ENCODE peak calls at places on chromosomes 12 and 14, in ten cellular contexts. Q is CD8-positive, alpha-beta T cell; M is fibroblast of mammary gland; K is AG09319; N is WTC11; A is HFFc6; T is lung; X is fibroblast of villous mesenchyme; F is testis; I is left ventricle myocardium inferior. B is an unnamed sample.

GRCh38 chr12:53616950-53617349 is 9.2 kb downstream of the ATF7 start:
- DNase-seq in Q (no peak), M (no peak), K (no peak), N (no peak), A (no peak), T (no peak), X (no peak), F (no peak), I (no peak), B (no peak)

GRCh38 chr14:95463173-95463901 is 53.1 kb downstream of the SYNE3 start:
- DNase-seq in Q (peak), M (no peak), K (no peak), N (no peak), A (no peak), T (no peak), X (no peak), F (no peak), I (no peak), B (no peak)

GRCh38 chr12:130712346-130713065 is 3.6 kb downstream of the RIMBP2 start:
- DNase-seq in Q (no peak), M (no peak), K (no peak), N (no peak), A (no peak), T (no peak), X (no peak), F (peak), I (no peak), B (no peak)

GRCh38 chr12:76158518-76159321 is 74.2 kb upstream of the NAP1L1 start:
- DNase-seq in Q (peak), M (peak), K (peak), N (peak), A (peak), T (peak), X (peak), F (peak), I (no peak), B (no peak)

GRCh38 chr14:30264161-30264560 is 294.8 kb upstream of the G2E3 start:
- DNase-seq in Q (no peak), M (no peak), K (no peak), N (no peak), A (no peak), T (no peak), X (no peak), F (no peak), I (no peak), B (no peak)

GRCh38 chr14:69247691-69248440 is 12.1 kb upstream of the GALNT16 start:
- DNase-seq in Q (no peak), M (peak), K (peak), N (no peak), A (peak), T (no peak), X (peak), F (peak), I (no peak), B (no peak)

GRCh38 chr12:124512667-124513296 is 54.6 kb downstream of the NCOR2 start:
- DNase-seq in Q (no peak), M (peak), K (peak), N (peak), A (peak), T (peak), X (peak), F (peak), I (peak), B (no peak)

GRCh38 chr14:24145700-24146621 is at the start of gene PSME2:
- DNase-seq in Q (no peak), M (no peak), K (no peak), N (no peak), A (peak), T (no peak), X (peak), F (no peak), I (no peak), B (no peak)

GRCh38 chr12:76529226-76529918 is 30.2 kb downstream of the OSBPL8 start:
- DNase-seq in Q (no peak), M (peak), K (no peak), N (no peak), A (no peak), T (no peak), X (peak), F (no peak), I (no peak), B (no peak)

GRCh38 chr12:20004951-20005350 is 363.4 kb upstream of the PDE3A start:
- DNase-seq in Q (no peak), M (no peak), K (no peak), N (no peak), A (no peak), T (no peak), X (peak), F (no peak), I (no peak), B (no peak)

GRCh38 chr12:1350055-1350933 is 244.1 kb downstream of the FBXL14 start:
- DNase-seq in Q (no peak), M (peak), K (peak), N (no peak), A (peak), T (no peak), X (peak), F (no peak), I (no peak), B (no peak)

GRCh38 chr12:111154180-111154579 is 214.7 kb downstream of the PHETA1 start:
- DNase-seq in Q (no peak), M (peak), K (no peak), N (no peak), A (no peak), T (no peak), X (no peak), F (no peak), I (no peak), B (no peak)

GRCh38 chr12:81077329-81077685 is 572 bp upstream of the ACSS3 start:
- DNase-seq in Q (no peak), M (peak), K (no peak), N (peak), A (no peak), T (peak), X (no peak), F (peak), I (peak), B (no peak)

GRCh38 chr14:91311284-91311662 is 66.8 kb upstream of the GPR68 start:
- DNase-seq in Q (peak), M (no peak), K (no peak), N (no peak), A (no peak), T (no peak), X (no peak), F (no peak), I (no peak), B (no peak)
- TF ChIP-seq CTCF in Q (no peak), M (no peak), K (no peak), N (no peak), A (no peak), T (no peak), X (no peak), F (no peak), I (no peak), B (no peak)

GRCh38 chr12:23221926-23222325 is 597.0 kb downstream of the ETNK1 start:
- DNase-seq in Q (no peak), M (no peak), K (no peak), N (no peak), A (no peak), T (no peak), X (no peak), F (no peak), I (no peak), B (no peak)
- TF ChIP-seq CTCF in Q (no peak), M (no peak), K (no peak), N (no peak), A (no peak), T (no peak), X (no peak), F (no peak), I (no peak), B (no peak)

DNA sequence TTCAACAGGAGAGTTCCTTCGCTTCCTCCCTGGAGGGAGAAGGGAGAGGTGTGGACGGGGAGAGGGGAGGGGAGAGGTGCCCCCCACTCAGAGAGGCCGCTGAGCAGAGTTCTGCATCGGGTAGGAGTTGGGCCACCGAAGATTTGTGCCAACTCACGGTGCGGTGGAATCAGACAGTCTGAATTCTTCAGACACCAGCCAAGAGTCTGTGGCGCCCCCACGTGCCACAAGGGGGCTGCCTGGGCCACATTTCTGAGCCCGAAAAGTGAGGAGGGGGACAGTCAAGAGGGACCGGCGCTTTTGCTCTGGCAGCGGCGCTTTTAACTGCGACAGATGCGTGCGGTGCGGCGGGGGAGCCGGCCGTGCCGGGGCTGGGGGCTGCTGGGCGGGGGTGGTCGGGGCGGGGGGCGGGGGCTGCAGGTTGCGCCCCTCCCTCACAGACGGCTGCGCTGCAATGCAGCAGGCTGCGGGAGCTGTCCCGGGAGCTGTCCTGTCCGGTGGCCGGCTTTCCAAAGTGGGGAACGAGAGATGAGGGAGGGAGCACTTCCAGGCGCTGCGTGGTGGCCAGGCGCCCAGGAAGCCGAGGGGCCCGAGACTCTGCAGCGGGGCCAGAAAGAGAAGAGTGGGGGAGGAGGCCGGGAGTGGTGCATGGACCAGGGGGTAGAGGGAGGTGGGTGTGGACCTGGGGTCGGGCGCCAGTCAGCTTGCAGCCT is 941 bp upstream of the RTL1 start:
- DNase-seq in Q (no peak), M (no peak), K (no peak), N (peak), A (no peak), T (peak), X (no peak), F (peak), I (no peak), B (no peak)
- TF ChIP-seq CTCF in Q (no peak), M (peak), K (peak), N (no peak), A (peak), T (no peak), X (peak), F (no peak), I (no peak), B (peak)

DNA sequence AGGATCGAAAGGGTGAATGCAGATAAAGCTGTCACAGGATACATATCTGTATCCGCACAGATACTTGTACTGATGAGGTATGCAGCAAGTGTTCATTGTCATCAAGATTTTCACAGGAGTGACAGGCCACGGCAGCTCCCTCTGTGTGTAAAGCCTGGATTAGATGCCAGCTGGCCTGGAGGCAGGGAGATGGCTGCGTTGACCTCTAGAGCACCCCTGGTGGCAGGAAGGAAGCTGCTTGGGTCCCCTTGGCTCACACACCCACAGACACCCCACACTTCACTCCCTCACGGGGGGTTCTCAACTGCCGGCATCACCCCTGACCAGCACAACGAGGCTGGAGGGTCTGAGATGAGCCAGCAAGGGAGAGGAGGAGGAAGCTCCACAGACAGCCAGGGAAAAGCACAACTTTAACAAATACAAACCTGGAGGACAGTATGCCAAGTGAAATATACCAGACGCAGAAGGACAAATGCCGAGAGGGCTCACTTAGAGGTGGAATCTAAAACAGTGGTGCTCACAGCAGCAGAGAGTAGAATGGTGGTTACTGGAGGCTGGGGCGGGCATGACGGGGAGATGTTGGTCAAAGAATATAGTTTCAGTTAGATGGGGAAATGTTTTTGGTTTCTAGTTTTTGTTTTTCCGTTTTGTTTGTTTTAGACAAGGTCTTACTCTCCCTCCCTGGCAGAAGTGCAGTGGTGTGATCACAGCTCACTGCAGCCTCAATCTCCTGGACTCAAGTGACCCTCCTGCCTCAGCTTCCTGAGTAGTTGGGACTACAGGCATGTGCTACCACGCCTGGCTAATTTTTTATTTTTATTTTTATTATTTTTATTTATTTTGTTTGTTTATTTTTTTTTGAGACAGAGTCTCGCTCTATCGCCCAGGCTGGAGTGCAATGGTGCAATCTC is 45.7 kb downstream of the TEAD4 start:
- DNase-seq in Q (no peak), M (no peak), K (no peak), N (no peak), A (no peak), T (no peak), X (no peak), F (no peak), I (no peak), B (peak)
- TF ChIP-seq CTCF in Q (no peak), M (peak), K (peak), N (no peak), A (peak), T (no peak), X (peak), F (no peak), I (peak), B (peak)

GRCh38 chr14:89178802-89179201 is 238.2 kb downstream of the FOXN3 start:
- DNase-seq in Q (no peak), M (no peak), K (no peak), N (no peak), A (peak), T (no peak), X (peak), F (no peak), I (no peak), B (no peak)
- TF ChIP-seq CTCF in Q (no peak), M (no peak), K (no peak), N (no peak), A (no peak), T (no peak), X (no peak), F (no peak), I (no peak), B (no peak)

DNA sequence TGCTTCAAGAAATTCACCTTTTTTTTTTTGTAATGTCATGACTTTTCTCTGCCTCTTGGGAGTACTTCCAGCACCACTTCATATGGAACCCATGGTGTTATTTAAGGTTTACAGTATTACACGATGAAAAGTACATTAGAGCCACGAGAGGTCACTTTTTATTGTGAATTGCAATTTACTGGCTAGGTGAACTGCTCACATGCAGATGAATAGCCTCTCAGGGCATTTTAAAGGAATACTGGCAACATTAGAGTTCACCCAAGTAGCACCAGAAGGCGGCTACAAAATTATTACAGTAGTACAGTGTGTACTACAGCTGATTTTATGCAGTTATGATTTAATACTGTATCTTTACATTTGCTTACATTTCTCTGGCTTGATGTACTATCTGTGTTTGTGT is 99.1 kb upstream of the PPP4R3A start:
- DNase-seq in Q (no peak), M (no peak), K (no peak), N (no peak), A (no peak), T (no peak), X (no peak), F (no peak), I (no peak), B (no peak)
- TF ChIP-seq CTCF in Q (no peak), M (no peak), K (no peak), N (no peak), A (no peak), T (no peak), X (no peak), F (no peak), I (no peak), B (no peak)

GRCh38 chr12:3680919-3681594 is 71.9 kb downstream of the CRACR2A start:
- DNase-seq in Q (no peak), M (peak), K (no peak), N (no peak), A (no peak), T (peak), X (peak), F (peak), I (peak), B (no peak)
- TF ChIP-seq CTCF in Q (no peak), M (no peak), K (no peak), N (no peak), A (no peak), T (no peak), X (peak), F (no peak), I (peak), B (peak)

GRCh38 chr12:67457136-67457535 is 188.0 kb downstream of the CAND1 start:
- DNase-seq in Q (no peak), M (no peak), K (no peak), N (no peak), A (no peak), T (no peak), X (no peak), F (no peak), I (no peak), B (no peak)

GRCh38 chr12:67459578-67459977 is 189.0 kb upstream of the DYRK2 start:
- DNase-seq in Q (no peak), M (no peak), K (no peak), N (no peak), A (no peak), T (no peak), X (no peak), F (no peak), I (no peak), B (no peak)

GRCh38 chr12:67456281-67456918 is 187.2 kb downstream of the CAND1 start:
- DNase-seq in Q (no peak), M (peak), K (peak), N (no peak), A (peak), T (no peak), X (peak), F (peak), I (no peak), B (no peak)

GRCh38 chr12:67459173-67459572 is 189.4 kb upstream of the DYRK2 start:
- DNase-seq in Q (no peak), M (no peak), K (no peak), N (no peak), A (no peak), T (no peak), X (no peak), F (no peak), I (no peak), B (no peak)

GRCh38 chr12:67457799-67458680 is 188.9 kb downstream of the CAND1 start:
- DNase-seq in Q (no peak), M (peak), K (no peak), N (no peak), A (no peak), T (no peak), X (no peak), F (no peak), I (no peak), B (no peak)
- TF ChIP-seq CTCF in Q (no peak), M (peak), K (peak), N (no peak), A (peak), T (no peak), X (peak), F (peak), I (peak), B (no peak)

DNA sequence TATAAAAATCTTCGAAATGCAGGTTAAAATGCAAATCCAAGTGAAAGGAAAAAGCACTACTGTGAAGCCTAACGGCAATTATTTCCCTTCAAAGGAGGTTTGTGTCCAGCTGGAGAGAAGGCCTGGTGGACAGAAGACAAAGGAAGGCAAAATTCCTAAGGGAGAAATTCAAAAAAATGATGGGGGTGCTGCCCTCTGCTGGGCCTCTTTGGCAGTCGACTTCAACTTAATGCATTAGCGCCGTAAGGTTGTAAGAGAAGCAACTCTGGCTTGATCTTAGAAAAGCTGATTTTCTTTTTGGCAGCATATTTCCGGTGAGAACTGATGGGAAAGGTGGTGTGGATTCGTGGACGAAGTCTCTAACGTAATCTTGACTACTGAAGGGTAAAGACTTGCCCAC is 34.3 kb upstream of the CHFR start:
- DNase-seq in Q (no peak), M (no peak), K (no peak), N (peak), A (no peak), T (no peak), X (no peak), F (no peak), I (no peak), B (no peak)
- TF ChIP-seq CTCF in Q (no peak), M (peak), K (no peak), N (peak), A (peak), T (no peak), X (no peak), F (no peak), I (no peak), B (no peak)

GRCh38 chr14:93230539-93230938 is 23.5 kb downstream of the UBR7 start:
- DNase-seq in Q (no peak), M (no peak), K (no peak), N (no peak), A (no peak), T (no peak), X (no peak), F (no peak), I (no peak), B (no peak)
- TF ChIP-seq CTCF in Q (no peak), M (no peak), K (no peak), N (no peak), A (no peak), T (no peak), X (no peak), F (no peak), I (no peak), B (no peak)